ENCODE peak calls at places on chromosome 13, in eight cellular contexts. I, E, O, F, Z, T, M and U are unnamed samples.

GRCh38 chr13:45503658-45504057 is 38.9 kb downstream of the COG3 start:
- DNase-seq in I (no peak), E (no peak), O (no peak), F (no peak), Z (no peak), T (no peak), M (no peak), U (no peak)

GRCh38 chr13:21055016-21055415 is 6.4 kb downstream of the LATS2 start:
- DNase-seq in I (no peak), E (no peak), O (no peak), F (no peak), Z (no peak), T (no peak), M (no peak), U (no peak)

GRCh38 chr13:21675095-21676007 is 4.5 kb downstream of the FGF9 start:
- DNase-seq in I (no peak), E (no peak), O (peak), F (no peak), Z (no peak), T (no peak), M (peak), U (peak)

GRCh38 chr13:103803349-103803748 is 737.1 kb upstream of the SLC10A2 start:
- DNase-seq in I (no peak), E (no peak), O (peak), F (no peak), Z (no peak), T (no peak), M (no peak), U (no peak)

GRCh38 chr13:97567510-97568243 is 133.7 kb downstream of the RAP2A start:
- DNase-seq in I (no peak), E (no peak), O (no peak), F (peak), Z (peak), T (no peak), M (no peak), U (no peak)

GRCh38 chr13:112943309-112944125 is 25.5 kb upstream of the MCF2L start:
- DNase-seq in I (no peak), E (no peak), O (peak), F (no peak), Z (no peak), T (no peak), M (peak), U (peak)

GRCh38 chr13:29428310-29428991 is 167.0 kb downstream of the SLC7A1 start:
- DNase-seq in I (no peak), E (no peak), O (no peak), F (no peak), Z (no peak), T (no peak), M (peak), U (peak)

GRCh38 chr13:45367358-45367757 is 26.4 kb upstream of the TPT1 start:
- DNase-seq in I (peak), E (peak), O (no peak), F (peak), Z (peak), T (no peak), M (no peak), U (no peak)

GRCh38 chr13:49248433-49249002 is 793 bp downstream of the CDADC1 start:
- DNase-seq in I (no peak), E (no peak), O (no peak), F (no peak), Z (no peak), T (no peak), M (no peak), U (no peak)

GRCh38 chr13:47306991-47307390 is 410.1 kb upstream of the HTR2A start:
- DNase-seq in I (no peak), E (no peak), O (no peak), F (no peak), Z (no peak), T (no peak), M (no peak), U (no peak)